ENCODE peak calls at places on chromosomes 13 and 19, in six cellular contexts. Z, Y, N, R, F and T are unnamed samples.

GRCh38 chr13:60627071-60627686 is 230.2 kb downstream of the TDRD3 start:
- ATAC-seq in R (peak), Z (no peak), N (no peak), Y (no peak), F (no peak), T (no peak)

GRCh38 chr13:51845574-51846318 is 769 bp upstream of the TMEM272 start:
- ATAC-seq in Z (no peak), R (no peak), F (no peak), N (no peak), Y (no peak), T (no peak)

GRCh38 chr13:99162543-99162942 is 38.1 kb upstream of the UBAC2 start:
- ATAC-seq in Y (no peak), N (no peak), F (no peak), Z (no peak), R (no peak), T (no peak)

GRCh38 chr13:30463820-30464495 is 1.8 kb downstream of the HMGB1 start:
- ATAC-seq in Y (peak), Z (peak), R (peak), F (peak), N (peak), T (peak)

GRCh38 chr13:30140973-30141372 is 166.4 kb downstream of the KATNAL1 start:
- ATAC-seq in Z (no peak), R (no peak), N (no peak), F (no peak), Y (no peak), T (no peak)

GRCh38 chr13:27463500-27463899 is 13.1 kb upstream of the MTIF3 start:
- ATAC-seq in F (peak), Z (no peak), Y (no peak), R (no peak), N (no peak), T (peak)

GRCh38 chr19:1851581-1852293 is 3.5 kb upstream of the REXO1 start:
- ATAC-seq in Z (peak), N (no peak), F (peak), R (no peak), Y (no peak), T (no peak)

GRCh38 chr13:93689333-93689732 is 462.7 kb downstream of the GPC6 start:
- ATAC-seq in Y (no peak), Z (no peak), R (peak), F (no peak), N (no peak), T (no peak)